ENCODE peak calls at places on chromosomes 16 and 17, in nine cellular contexts. I, Q, S, Z, N, H, F, V and K are unnamed samples.

GRCh38 chr16:82609140-82609539 is 17.6 kb upstream of the CDH13 start:
- DNase-seq in I (no peak), Q (no peak), S (peak; percentile 68), Z (no peak), N (no peak), H (no peak), F (no peak), V (no peak), K (no peak)

GRCh38 chr17:33169580-33170285 is 123.4 kb downstream of the ASIC2 start:
- DNase-seq in I (no peak), Q (peak; percentile 14), S (no peak), Z (no peak), N (no peak), H (peak; percentile 96), F (no peak), V (no peak), K (no peak)

GRCh38 chr17:76681222-76682137 is 29.3 kb downstream of the MXRA7 start:
- DNase-seq in I (peak; percentile 31), Q (no peak), S (peak; percentile 72), Z (peak; percentile 85), N (peak; percentile 86), H (peak; percentile 52), F (peak; percentile 81), V (no peak), K (peak; percentile 90)

GRCh38 chr16:66905633-66906539 is 12.8 kb downstream of the CDH16 start:
- DNase-seq in I (no peak), Q (no peak), S (peak; percentile 85), Z (peak; percentile 90), N (no peak), H (no peak), F (no peak), V (no peak), K (peak; percentile 96)

GRCh38 chr16:77299395-77299794 is 100.2 kb downstream of the SYCE1L start:
- DNase-seq in I (no peak), Q (no peak), S (no peak), Z (no peak), N (no peak), H (peak; percentile 6), F (no peak), V (peak; percentile 14), K (no peak)

GRCh38 chr17:65987988-65988387 is 203.9 kb downstream of the CEP112 start:
- DNase-seq in I (no peak), Q (no peak), S (no peak), Z (peak; percentile 35), N (no peak), H (peak; percentile 19), F (no peak), V (no peak), K (peak; percentile 43)

GRCh38 chr16:28820016-28820415 is 2.8 kb upstream of the ATXN2L start:
- DNase-seq in I (no peak), Q (no peak), S (no peak), Z (peak; percentile 37), N (no peak), H (no peak), F (no peak), V (no peak), K (no peak)

GRCh38 chr16:30697264-30698138 is 1.5 kb upstream of the SRCAP start:
- DNase-seq in I (no peak), Q (no peak), S (no peak), Z (no peak), N (no peak), H (peak; percentile 9), F (peak; percentile 99), V (no peak), K (no peak)

GRCh38 chr17:61468263-61468907 is 16.2 kb downstream of the TBX4 start:
- DNase-seq in I (no peak), Q (no peak), S (no peak), Z (no peak), N (no peak), H (peak; percentile 44), F (no peak), V (no peak), K (no peak)

GRCh38 chr17:4877089-4877488 is 22.2 kb upstream of the C17orf107 start:
- DNase-seq in I (no peak), Q (no peak), S (no peak), Z (no peak), N (no peak), H (no peak), F (no peak), V (no peak), K (no peak)

GRCh38 chr16:29899516-29900101 is at the start of gene SEZ6L2:
- DNase-seq in I (peak; percentile 82), Q (peak; percentile 59), S (peak; percentile 73), Z (peak; percentile 95), N (peak; percentile 86), H (peak; percentile 93), F (peak; percentile 92), V (no peak), K (peak; percentile 97)

GRCh38 chr16:19348578-19349315 is 63.2 kb downstream of the CLEC19A start:
- DNase-seq in I (no peak), Q (no peak), S (no peak), Z (no peak), N (no peak), H (peak; percentile 53), F (no peak), V (no peak), K (peak; percentile 93)

GRCh38 chr17:81329927-81330883 is 35.1 kb upstream of the SLC38A10 start:
- DNase-seq in I (no peak), Q (no peak), S (no peak), Z (peak; percentile 78), N (no peak), H (peak; percentile 8), F (no peak), V (no peak), K (peak; percentile 59)

GRCh38 chr17:3556239-3556904 is 1.2 kb downstream of the TRPV3 start:
- DNase-seq in I (no peak), Q (no peak), S (no peak), Z (no peak), N (no peak), H (no peak), F (no peak), V (no peak), K (no peak)

GRCh38 chr17:32927201-32927723 is 691 bp upstream of the TMEM98 start:
- DNase-seq in I (no peak), Q (no peak), S (no peak), Z (peak; percentile 30), N (no peak), H (no peak), F (no peak), V (no peak), K (no peak)

GRCh38 chr16:2811703-2812471 is 5.2 kb upstream of the PRSS21 start:
- DNase-seq in I (no peak), Q (no peak), S (no peak), Z (no peak), N (no peak), H (no peak), F (no peak), V (no peak), K (peak; percentile 66)

GRCh38 chr16:10501016-10501607 is 79.3 kb downstream of the EMP2 start:
- DNase-seq in I (no peak), Q (no peak), S (no peak), Z (no peak), N (no peak), H (no peak), F (no peak), V (peak; percentile 29), K (no peak)

GRCh38 chr16:82582971-82583370 is 43.8 kb upstream of the CDH13 start:
- DNase-seq in I (no peak), Q (no peak), S (no peak), Z (no peak), N (no peak), H (peak; percentile 11), F (no peak), V (no peak), K (no peak)

DNA sequence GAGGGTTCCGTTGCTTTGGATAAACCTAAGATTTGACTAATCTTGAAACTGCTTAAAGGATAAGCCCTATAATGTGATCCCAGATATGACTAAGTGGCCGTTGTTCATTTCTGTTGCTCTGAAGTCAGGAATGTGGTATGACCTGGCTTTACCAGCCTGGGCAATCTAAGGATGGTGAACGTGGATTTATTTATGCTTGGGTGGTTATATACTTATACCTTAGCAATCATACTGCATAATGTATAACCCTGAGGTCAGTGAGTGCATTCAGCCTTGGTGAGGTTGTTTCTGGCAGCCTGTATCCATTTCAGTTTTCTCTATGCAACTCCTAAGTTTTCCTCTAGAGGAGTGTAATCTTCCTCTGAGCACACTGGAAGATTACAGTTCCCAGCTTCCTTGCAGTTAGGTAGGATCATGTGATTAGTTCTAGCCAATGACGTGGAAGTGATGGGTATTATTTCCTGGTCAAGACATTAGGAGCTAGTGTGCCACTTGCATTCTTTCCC is 41.9 kb downstream of the FTO start:
- DNase-seq in I (no peak), Q (no peak), S (no peak), Z (no peak), N (no peak), H (peak; percentile 71), F (no peak), V (no peak), K (no peak)
- TF ChIP-seq CTCF in I (no peak), Q (peak; percentile 30), S (no peak), Z (no peak), N (no peak), H (no peak), F (no peak), V (no peak), K (no peak)

DNA sequence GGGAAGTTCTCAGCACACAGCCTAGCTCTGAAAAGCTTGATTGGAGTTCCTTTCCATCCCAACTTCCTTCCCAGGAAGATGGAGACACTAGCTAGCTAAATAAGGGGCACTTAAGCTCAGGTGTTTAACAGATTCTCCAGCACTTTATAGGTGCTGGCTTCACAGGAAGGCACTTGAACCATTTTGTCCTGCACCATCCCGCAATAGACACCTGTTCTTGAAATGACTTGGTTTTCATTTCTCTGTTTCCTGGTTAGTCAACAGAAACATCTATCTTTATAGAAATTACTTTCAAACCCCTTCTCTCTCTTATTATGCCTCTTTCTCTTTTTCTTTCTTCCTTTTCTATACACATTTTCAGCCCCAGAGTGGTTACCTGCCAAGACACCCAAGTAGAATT is 409.9 kb upstream of the ZFHX3 start:
- DNase-seq in I (no peak), Q (no peak), S (no peak), Z (no peak), N (no peak), H (no peak), F (no peak), V (no peak), K (no peak)
- TF ChIP-seq CTCF in I (no peak), Q (no peak), S (no peak), Z (no peak), N (no peak), H (no peak), F (no peak), V (no peak), K (no peak)

GRCh38 chr17:44961921-44962350 is 6.2 kb downstream of the C1QL1 start:
- DNase-seq in I (no peak), Q (no peak), S (no peak), Z (no peak), N (no peak), H (no peak), F (no peak), V (no peak), K (peak; percentile 61)
- TF ChIP-seq CTCF in I (no peak), Q (no peak), S (no peak), Z (no peak), N (no peak), H (peak; percentile 20), F (no peak), V (peak; percentile 3), K (peak; percentile 77)

DNA sequence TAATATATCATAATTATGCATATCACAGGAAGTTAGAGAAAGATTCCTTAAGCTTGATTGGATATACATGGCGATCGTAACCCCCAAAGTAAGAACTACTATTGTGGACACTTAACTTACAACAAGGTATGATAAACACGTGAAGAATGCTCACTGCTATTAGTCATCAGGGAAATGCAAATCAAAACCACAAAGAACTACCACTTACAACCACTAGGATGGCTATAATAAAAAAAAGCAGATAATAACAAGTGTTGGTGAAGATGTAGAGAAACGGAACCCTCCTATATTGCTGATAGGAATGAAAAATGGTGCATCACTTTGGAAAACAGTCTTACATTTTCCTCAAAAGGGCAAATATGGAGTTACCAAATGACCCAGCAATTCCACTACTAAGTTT is 265.9 kb downstream of the SLC39A11 start:
- DNase-seq in I (no peak), Q (no peak), S (no peak), Z (no peak), N (no peak), H (peak; percentile 59), F (no peak), V (no peak), K (no peak)
- TF ChIP-seq CTCF in I (no peak), Q (no peak), S (peak; percentile 18), Z (no peak), N (peak; percentile 33), H (no peak), F (no peak), V (no peak), K (no peak)